ENCODE peak calls at places on chromosomes 1 and 21, in five cellular contexts. M, L, Y, O and D are unnamed samples. For H3K27me3, the result is how much of the 10 kb centered on the place peaks cover.

GRCh38 chr1:6454856-6455751 is 10.9 kb downstream of the TNFRSF25 start:
- DNase-seq in M (no peak), L (no peak), Y (no peak), O (no peak), D (no peak)

GRCh38 chr1:98048234-98048633 is 127.4 kb upstream of the DPYD start:
- DNase-seq in M (peak), L (peak), Y (peak), O (peak), D (no peak)

GRCh38 chr21:34644815-34645214 is 24.0 kb upstream of the CLIC6 start:
- DNase-seq in M (no peak), L (no peak), Y (no peak), O (no peak), D (no peak)

GRCh38 chr1:4527819-4528218 is 126.6 kb upstream of the AJAP1 start:
- DNase-seq in M (no peak), L (no peak), Y (no peak), O (no peak), D (no peak)

GRCh38 chr1:215474940-215475339 is 92.2 kb upstream of the KCTD3 start:
- DNase-seq in M (no peak), L (no peak), Y (no peak), O (no peak), D (no peak)

GRCh38 chr1:91864017-91864700 is 21.8 kb downstream of the TGFBR3 start:
- DNase-seq in M (no peak), L (peak), Y (no peak), O (no peak), D (no peak)

GRCh38 chr1:92186081-92186480 is 31.6 kb upstream of the C1orf146 start:
- DNase-seq in M (no peak), L (peak), Y (no peak), O (no peak), D (no peak)

GRCh38 chr1:11478571-11479374 is at the start of gene DISP3:
- DNase-seq in M (no peak), L (peak), Y (peak), O (peak), D (peak)

GRCh38 chr1:89999628-90000027 is 4.7 kb downstream of the ZNF326 start:
- DNase-seq in M (no peak), L (no peak), Y (no peak), O (no peak), D (no peak)

GRCh38 chr1:173255214-173255813 is 48.2 kb upstream of the TNFSF4 start:
- DNase-seq in M (peak), L (peak), Y (no peak), O (no peak), D (peak)

GRCh38 chr1:15492572-15492971 is 16.7 kb downstream of the CELA2B start:
- DNase-seq in M (no peak), L (no peak), Y (peak), O (no peak), D (no peak)

GRCh38 chr1:162234571-162234970 is 142.1 kb downstream of the SPATA46 start:
- DNase-seq in M (no peak), L (no peak), Y (no peak), O (no peak), D (no peak)

GRCh38 chr21:27480841-27481261 is 514.0 kb upstream of the ADAMTS5 start:
- DNase-seq in M (no peak), L (peak), Y (no peak), O (no peak), D (no peak)

GRCh38 chr1:116352349-116352813 is 20.7 kb upstream of the ATP1A1 start:
- DNase-seq in M (no peak), L (no peak), Y (no peak), O (no peak), D (no peak)

GRCh38 chr1:173039621-173040020 is 11.1 kb downstream of the TNFSF18 start:
- DNase-seq in M (no peak), L (peak), Y (no peak), O (no peak), D (no peak)

GRCh38 chr1:912740-913301 is 10.9 kb upstream of the SAMD11 start:
- DNase-seq in M (no peak), L (no peak), Y (peak), O (peak), D (peak)

GRCh38 chr1:6321205-6321604 is 60.3 kb upstream of the GPR153 start:
- DNase-seq in M (no peak), L (no peak), Y (no peak), O (no peak), D (no peak)

GRCh38 chr21:31326478-31327247 is 17.4 kb downstream of the TIAM1 start:
- DNase-seq in M (no peak), L (no peak), Y (no peak), O (no peak), D (peak)

GRCh38 chr1:181113061-181113695 is 24.7 kb downstream of the IER5 start:
- DNase-seq in M (no peak), L (peak), Y (no peak), O (peak), D (no peak)

GRCh38 chr1:7962011-7962335 is 462 bp downstream of the PARK7 start:
- DNase-seq in M (no peak), L (no peak), Y (no peak), O (no peak), D (no peak)

GRCh38 chr1:57623039-57623790 is 199.4 kb upstream of the DAB1 start:
- DNase-seq in M (no peak), L (peak), Y (peak), O (no peak), D (no peak)

GRCh38 chr1:223706077-223706988 is 6.0 kb upstream of the CAPN2 start:
- DNase-seq in M (peak), L (peak), Y (no peak), O (no peak), D (no peak)

GRCh38 chr1:44421374-44422028 is 16.4 kb downstream of the RNF220 start:
- DNase-seq in M (no peak), L (no peak), Y (no peak), O (no peak), D (no peak)

GRCh38 chr1:44420535-44420934 is 15.5 kb downstream of the RNF220 start:
- DNase-seq in M (no peak), L (no peak), Y (no peak), O (no peak), D (no peak)

GRCh38 chr1:44423706-44424546 is 18.9 kb downstream of the RNF220 start:
- DNase-seq in M (peak), L (peak), Y (peak), O (no peak), D (no peak)

GRCh38 chr1:44422161-44422560 is 17.1 kb downstream of the RNF220 start:
- DNase-seq in M (no peak), L (no peak), Y (no peak), O (no peak), D (no peak)

DNA sequence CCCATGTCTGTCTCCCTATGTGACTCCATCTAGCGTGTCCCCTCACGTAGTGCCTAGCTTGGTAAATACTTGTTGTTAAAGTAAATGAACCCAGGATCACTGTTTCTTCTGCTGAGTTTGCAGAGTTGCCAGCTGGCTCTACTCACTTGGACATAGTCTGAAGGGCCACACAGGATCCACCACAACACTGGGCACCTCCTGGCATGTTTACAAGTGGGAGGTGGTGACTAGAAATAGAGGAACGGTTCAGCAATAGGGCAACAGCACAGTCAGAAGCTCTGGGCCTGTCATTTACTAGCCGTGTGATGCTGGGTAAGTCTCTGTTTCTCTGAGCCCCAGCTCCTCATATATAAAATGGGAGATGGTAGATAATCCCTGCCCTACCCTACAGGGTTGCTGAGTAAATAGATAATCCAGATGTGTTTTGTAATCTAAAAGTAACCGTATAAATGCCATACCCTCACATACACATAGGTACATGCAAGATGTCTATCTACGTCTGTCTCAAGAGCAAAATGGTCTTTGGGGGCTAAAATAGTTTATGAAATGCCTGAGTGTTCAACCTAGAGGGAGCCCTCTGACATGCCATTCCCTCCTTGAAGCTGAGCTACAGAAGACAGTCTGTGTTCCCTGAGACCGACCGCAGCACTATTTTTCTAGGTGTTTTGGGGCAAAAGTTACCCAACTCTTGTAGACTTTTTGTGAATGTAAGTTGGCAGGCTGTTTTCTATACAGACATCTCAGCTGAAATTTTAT is 20.4 kb downstream of the RNF220 start:
- DNase-seq in M (no peak), L (no peak), Y (peak), O (no peak), D (no peak)
- TF ChIP-seq CTCF in M (no peak), L (no peak), Y (no peak), O (no peak), D (no peak)

DNA sequence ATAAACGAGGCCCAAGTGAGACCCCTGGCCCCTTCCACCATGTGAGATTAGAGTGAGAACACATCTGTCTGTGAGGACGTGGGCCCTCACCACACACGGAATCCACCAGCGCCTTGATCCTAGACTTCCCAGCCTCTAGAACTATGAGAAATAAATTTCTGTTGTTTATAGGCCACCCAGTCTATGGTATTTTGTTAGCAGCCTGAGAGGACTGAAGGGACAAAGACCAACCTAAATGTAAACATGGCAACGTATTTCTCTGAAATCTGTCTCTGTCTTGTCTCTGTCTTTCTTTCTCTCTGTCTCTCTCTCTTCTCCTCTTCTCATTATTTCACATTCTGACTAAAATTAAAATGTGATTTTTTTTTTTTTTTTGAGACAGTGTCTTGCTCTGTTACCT is 15.6 kb upstream of the IFI44L start:
- DNase-seq in M (no peak), L (no peak), Y (no peak), O (no peak), D (no peak)
- H3K4me3 ChIP-seq in M (no peak), L (no peak), Y (no peak), O (no peak), D (no peak)

GRCh38 chr1:202264300-202265075 is 70.9 kb downstream of the LGR6 start:
- DNase-seq in M (no peak), L (no peak), Y (no peak), O (no peak), D (no peak)
- H3K27me3 ChIP-seq in M (half or more), L (half or more), Y (half or more), O (under half), D (under half)

GRCh38 chr1:3409737-3410434 is 44.6 kb upstream of the ARHGEF16 start:
- DNase-seq in M (no peak), L (peak), Y (peak), O (peak), D (no peak)
- TF ChIP-seq CTCF in M (peak), L (peak), Y (peak), O (peak), D (no peak)

GRCh38 chr1:203136409-203137042 is 9.0 kb downstream of the ADORA1 start:
- DNase-seq in M (no peak), L (no peak), Y (no peak), O (no peak), D (no peak)

GRCh38 chr1:203133969-203134725 is 6.6 kb downstream of the ADORA1 start:
- DNase-seq in M (no peak), L (peak), Y (no peak), O (no peak), D (no peak)

GRCh38 chr1:203131548-203132200 is 4.1 kb downstream of the ADORA1 start:
- DNase-seq in M (no peak), L (no peak), Y (no peak), O (no peak), D (no peak)

GRCh38 chr1:203137324-203137723 is 9.8 kb downstream of the ADORA1 start:
- DNase-seq in M (no peak), L (no peak), Y (no peak), O (no peak), D (no peak)

GRCh38 chr1:203135636-203136305 is 8.2 kb downstream of the ADORA1 start:
- DNase-seq in M (no peak), L (no peak), Y (no peak), O (no peak), D (no peak)
- H3K4me3 ChIP-seq in M (no peak), L (no peak), Y (no peak), O (no peak), D (no peak)

GRCh38 chr1:208254376-208254775 is 10.2 kb upstream of the PLXNA2 start:
- DNase-seq in M (no peak), L (no peak), Y (no peak), O (no peak), D (no peak)

GRCh38 chr1:208257326-208257725 is 13.1 kb upstream of the PLXNA2 start:
- DNase-seq in M (no peak), L (no peak), Y (no peak), O (no peak), D (no peak)

GRCh38 chr1:208256556-208256955 is 12.4 kb upstream of the PLXNA2 start:
- DNase-seq in M (no peak), L (no peak), Y (no peak), O (no peak), D (no peak)

GRCh38 chr1:208254862-208255261 is 10.7 kb upstream of the PLXNA2 start:
- DNase-seq in M (no peak), L (peak), Y (no peak), O (no peak), D (no peak)

GRCh38 chr1:208256091-208256490 is 11.9 kb upstream of the PLXNA2 start:
- DNase-seq in M (no peak), L (no peak), Y (no peak), O (no peak), D (no peak)
- H3K27me3 ChIP-seq in M (under half), L (under half), Y (under half), O (under half), D (under half)

DNA sequence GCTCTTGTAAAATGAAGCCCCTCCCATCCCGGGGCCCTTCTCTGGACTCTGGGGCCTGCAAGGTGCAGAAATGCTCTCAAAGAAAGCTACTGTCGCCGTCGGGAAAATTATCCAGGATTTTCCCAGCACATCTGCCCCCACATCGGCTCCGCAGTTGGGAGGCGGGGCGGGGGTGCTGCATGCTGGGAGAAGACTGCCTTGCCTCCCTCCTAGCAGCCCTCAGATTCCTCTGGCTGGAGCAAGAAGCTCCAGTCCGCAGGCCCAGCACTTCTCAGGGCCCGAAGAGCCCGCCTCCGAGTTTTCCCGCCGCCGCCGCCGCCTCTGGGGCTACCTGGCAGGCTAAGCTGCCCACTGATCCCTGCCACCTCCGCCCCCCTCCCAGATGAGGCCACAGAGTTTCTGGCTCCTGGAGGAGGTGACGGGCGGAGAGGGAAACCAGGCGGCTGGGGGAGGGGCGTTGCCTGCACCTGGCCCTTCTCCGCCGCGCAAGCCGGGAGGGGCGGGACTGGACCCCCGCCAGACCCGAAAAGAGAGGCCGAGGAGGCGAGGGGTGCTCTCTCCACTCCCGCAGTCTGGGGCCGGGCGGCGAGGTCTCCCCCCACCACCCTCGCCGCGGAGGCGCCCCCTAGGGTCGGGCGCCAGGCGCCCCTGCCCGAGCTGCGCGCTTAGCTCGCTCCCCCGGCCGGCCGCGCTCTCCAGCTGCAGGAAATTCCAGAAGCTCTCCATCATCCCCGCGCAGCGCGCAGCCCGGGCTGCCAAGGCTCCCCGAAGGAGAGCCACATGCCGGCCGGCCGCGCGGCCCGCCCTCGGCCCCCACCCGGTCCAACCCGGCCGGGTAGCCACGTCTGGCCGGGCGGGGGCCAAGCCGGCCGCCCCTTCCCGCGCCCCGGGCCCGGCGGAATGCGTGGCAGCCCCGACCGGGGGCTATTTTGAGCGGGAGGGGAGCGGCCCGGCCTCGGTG is 28.8 kb downstream of the AHDC1 start:
- DNase-seq in M (peak), L (peak), Y (peak), O (peak), D (no peak)
- TF ChIP-seq CTCF in M (peak), L (peak), Y (peak), O (no peak), D (peak)